ENCODE peak calls at places on chromosomes 12 and 14, in ten cellular contexts. A is breast epithelium, R is HL-60, J is stomach, S is transverse colon, U is prostate gland, Q is H1, P is HepG2, F is suprapubic skin, C is esophagus muscularis mucosa. G is an unnamed sample.

GRCh38 chr12:102095677-102096263 is 24.1 kb downstream of the NUP37 start:
- DNase-seq in P (peak; percentile 9), R (no peak), Q (no peak), J (no peak), U (no peak), S (no peak), F (no peak), C (no peak), A (no peak), G (no peak)

GRCh38 chr12:6784292-6784691 is 5.0 kb upstream of the CD4 start:
- DNase-seq in U (no peak), P (no peak), J (no peak), S (no peak), C (no peak), F (no peak), R (no peak), Q (no peak), A (no peak), G (no peak)

GRCh38 chr12:75784591-75784990 is 247.0 kb downstream of the PHLDA1 start:
- DNase-seq in U (peak; percentile 94), Q (no peak), F (no peak), P (peak; percentile 73), R (peak; percentile 43), J (peak; percentile 96), S (peak; percentile 32), A (peak; percentile 91), C (no peak), G (no peak)

GRCh38 chr14:50766338-50766886 is 64.5 kb downstream of the NIN start:
- DNase-seq in R (no peak), A (no peak), Q (no peak), S (no peak), P (no peak), J (no peak), C (no peak), U (peak; percentile 77), F (no peak), G (no peak)

GRCh38 chr14:61127099-61127498 is 146.1 kb downstream of the SLC38A6 start:
- DNase-seq in R (no peak), J (no peak), S (no peak), P (no peak), U (no peak), C (no peak), F (no peak), A (no peak), Q (no peak), G (no peak)

GRCh38 chr12:80282761-80283160 is 161.3 kb upstream of the PTPRQ start:
- DNase-seq in U (no peak), J (no peak), S (no peak), R (no peak), P (no peak), Q (no peak), A (no peak), C (no peak), F (no peak), G (no peak)

GRCh38 chr14:24784981-24785380 is 151.0 kb upstream of the GZMB start:
- DNase-seq in J (no peak), F (no peak), U (no peak), S (no peak), C (no peak), Q (no peak), R (no peak), A (no peak), P (no peak), G (no peak)

GRCh38 chr12:6372403-6373003 is 2.9 kb downstream of the SCNN1A start:
- DNase-seq in A (peak; percentile 68), U (peak; percentile 67), Q (no peak), R (peak; percentile 34), J (peak; percentile 45), C (no peak), P (peak; percentile 91), S (peak; percentile 56), F (no peak), G (peak; percentile 88)

GRCh38 chr12:101997102-101997501 is 64.7 kb downstream of the WASHC3 start:
- DNase-seq in A (no peak), U (no peak), F (no peak), Q (no peak), J (no peak), S (no peak), C (no peak), P (no peak), R (no peak), G (no peak)

GRCh38 chr12:65618574-65618973 is 205.7 kb upstream of the HMGA2 start:
- DNase-seq in R (no peak), P (no peak), Q (no peak), J (no peak), U (no peak), C (no peak), A (no peak), F (no peak), S (no peak), G (no peak)

GRCh38 chr14:59583755-59584154 is 7.1 kb upstream of the CCDC175 start:
- DNase-seq in F (no peak), S (no peak), Q (no peak), J (no peak), A (no peak), P (no peak), U (no peak), C (no peak), R (no peak), G (no peak)

GRCh38 chr14:98578204-98578603 is 693.8 kb downstream of the BCL11B start:
- DNase-seq in R (no peak), Q (no peak), C (no peak), P (no peak), S (no peak), F (no peak), J (no peak), U (no peak), A (no peak), G (no peak)

GRCh38 chr12:47509398-47509851 is 196.4 kb downstream of the RPAP3 start:
- DNase-seq in R (no peak), J (no peak), F (no peak), U (no peak), A (no peak), Q (no peak), P (no peak), S (no peak), C (no peak), G (no peak)

GRCh38 chr14:22003471-22003870 is 329.9 kb upstream of the OR4E1 start:
- DNase-seq in P (no peak), C (no peak), J (no peak), U (no peak), Q (no peak), R (no peak), F (no peak), S (no peak), A (no peak), G (no peak)

GRCh38 chr12:45634273-45634917 is 95.1 kb upstream of the ARID2 start:
- DNase-seq in A (no peak), S (no peak), J (no peak), U (no peak), R (no peak), Q (no peak), P (no peak), C (no peak), F (no peak), G (no peak)

GRCh38 chr12:102879144-102879763 is 37.8 kb downstream of the PAH start:
- DNase-seq in J (no peak), P (no peak), C (no peak), Q (peak; percentile 57), F (peak; percentile 86), U (peak; percentile 12), S (no peak), A (no peak), R (peak; percentile 4), G (no peak)

GRCh38 chr12:5039815-5040214 is 3.9 kb upstream of the KCNA5 start:
- DNase-seq in C (no peak), S (no peak), Q (no peak), J (no peak), A (no peak), F (no peak), P (no peak), R (no peak), U (no peak), G (no peak)

GRCh38 chr12:107236824-107237467 is 143.6 kb upstream of the CRY1 start:
- DNase-seq in U (no peak), Q (no peak), J (no peak), C (no peak), S (no peak), R (no peak), F (no peak), A (no peak), P (no peak), G (no peak)

GRCh38 chr14:104926619-104927431 is 2.1 kb downstream of the PLD4 start:
- DNase-seq in R (peak; percentile 59), P (no peak), C (no peak), F (no peak), Q (no peak), U (no peak), A (no peak), J (no peak), S (peak; percentile 38), G (peak; percentile 58)
- TF ChIP-seq CTCF in R (no peak), P (no peak), C (no peak), F (no peak), Q (peak; percentile 16), U (no peak), A (no peak), J (no peak), S (no peak), G (no peak)

DNA sequence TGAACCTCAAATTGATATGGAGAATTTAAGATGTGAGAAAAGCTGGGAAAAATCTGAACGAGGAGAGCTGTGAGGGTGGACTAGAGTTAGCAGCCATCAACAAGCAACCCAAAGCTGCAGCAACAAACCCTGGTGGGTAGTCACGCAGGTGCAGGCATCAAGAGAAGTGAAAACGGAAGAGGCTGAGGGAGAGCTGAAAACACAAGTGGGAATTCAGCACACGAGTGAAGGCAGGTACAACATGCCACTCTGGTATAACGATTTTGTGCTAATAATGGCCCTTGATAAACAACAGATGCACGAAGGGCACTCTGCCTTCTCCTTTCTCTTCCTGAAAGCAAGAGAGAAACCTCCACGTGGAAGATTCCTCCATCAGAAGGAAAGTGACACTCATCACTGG is 11.5 kb downstream of the TCL1B start:
- DNase-seq in F (no peak), C (no peak), A (no peak), J (no peak), Q (no peak), S (no peak), R (no peak), U (no peak), P (no peak), G (no peak)
- TF ChIP-seq POLR2AphosphoS5 in F (no peak), C (no peak), A (no peak), J (no peak), Q (no peak), S (no peak), R (no peak), U (no peak), P (no peak), G (no peak)

GRCh38 chr12:29759950-29760349 is 23.8 kb downstream of the TMTC1 start:
- DNase-seq in P (no peak), J (no peak), Q (no peak), R (no peak), S (no peak), A (no peak), F (no peak), C (no peak), U (no peak), G (no peak)
- TF ChIP-seq CTCF in P (no peak), J (no peak), Q (no peak), R (no peak), S (no peak), A (no peak), F (no peak), C (no peak), U (no peak), G (no peak)

DNA sequence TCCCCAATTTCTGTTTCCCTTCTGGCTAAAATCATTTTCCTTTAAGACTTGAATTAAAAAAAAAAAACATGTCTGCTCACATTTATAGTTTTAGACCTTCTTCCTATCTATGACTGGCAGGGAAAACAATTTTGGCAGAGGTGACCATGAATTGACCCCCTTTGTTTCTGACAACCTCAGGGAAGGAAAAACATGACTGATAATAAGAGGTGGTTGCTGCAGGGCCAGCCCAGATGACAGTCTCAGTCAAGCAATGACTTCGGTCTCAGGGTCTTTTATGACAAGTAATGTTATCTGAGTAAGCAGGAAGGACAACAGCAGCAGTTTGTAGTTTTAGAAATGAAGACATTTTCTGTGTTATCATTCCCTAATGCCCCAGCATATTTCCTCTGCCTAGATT is 430.9 kb downstream of the LRIG3 start:
- DNase-seq in A (no peak), Q (no peak), P (no peak), F (no peak), J (no peak), S (no peak), U (no peak), C (no peak), R (no peak), G (no peak)
- TF ChIP-seq POLR2AphosphoS5 in A (no peak), Q (no peak), P (no peak), F (no peak), J (no peak), S (no peak), U (no peak), C (no peak), R (no peak), G (no peak)

G was measured in vagina.